ENCODE peak calls at places on chromosomes 3 and 15, in five cellular contexts. U is heart left ventricle, X is AG04450, B is psoas muscle, J is tibial artery. L is an unnamed sample.

GRCh38 chr3:129052675-129053074 is 7.9 kb upstream of the GP9 start:
- DNase-seq in B (no peak), J (no peak), X (no peak), U (peak), L (no peak)

GRCh38 chr3:171954644-171955365 is 84.6 kb upstream of the FNDC3B start:
- DNase-seq in J (no peak), X (no peak), U (no peak), B (no peak), L (no peak)

GRCh38 chr15:31399544-31400171 is 73.0 kb downstream of the KLF13 start:
- DNase-seq in U (no peak), X (no peak), J (no peak), B (no peak), L (no peak)

GRCh38 chr3:170565495-170565894 is 20.4 kb downstream of the SLC7A14 start:
- DNase-seq in U (no peak), B (no peak), X (no peak), J (no peak), L (no peak)

GRCh38 chr15:101111570-101112262 is 140.1 kb downstream of the CHSY1 start:
- DNase-seq in B (no peak), J (no peak), U (no peak), X (no peak), L (no peak)

GRCh38 chr15:45522931-45523331 is 376 bp upstream of the SLC30A4 start:
- DNase-seq in J (no peak), X (no peak), B (no peak), U (no peak), L (no peak)

GRCh38 chr3:46349484-46350261 is 4.2 kb upstream of the CCR2 start:
- DNase-seq in U (no peak), X (no peak), J (no peak), B (no peak), L (no peak)

GRCh38 chr3:13544293-13544831 is 4.6 kb upstream of the FBLN2 start:
- DNase-seq in U (no peak), B (peak), J (no peak), X (no peak), L (no peak)

GRCh38 chr15:40389824-40390595 is 7.5 kb downstream of the KNSTRN start:
- DNase-seq in U (no peak), B (no peak), X (no peak), J (no peak), L (no peak)

GRCh38 chr15:43187544-43188155 is 2.4 kb downstream of the CCNDBP1 start:
- DNase-seq in J (no peak), X (peak), B (no peak), U (no peak), L (no peak)

GRCh38 chr15:52259503-52259902 is 36.1 kb downstream of the MYO5C start:
- DNase-seq in J (no peak), X (no peak), U (no peak), B (no peak), L (no peak)

GRCh38 chr15:52256366-52256765 is 39.2 kb downstream of the MYO5C start:
- DNase-seq in B (peak), X (peak), U (peak), J (peak), L (peak)

GRCh38 chr15:52257734-52258062 is 37.9 kb downstream of the MYO5C start:
- DNase-seq in X (no peak), U (no peak), J (no peak), B (no peak), L (no peak)

GRCh38 chr15:52256930-52257733 is 38.5 kb downstream of the MYO5C start:
- DNase-seq in B (no peak), J (no peak), U (no peak), X (no peak), L (no peak)

DNA sequence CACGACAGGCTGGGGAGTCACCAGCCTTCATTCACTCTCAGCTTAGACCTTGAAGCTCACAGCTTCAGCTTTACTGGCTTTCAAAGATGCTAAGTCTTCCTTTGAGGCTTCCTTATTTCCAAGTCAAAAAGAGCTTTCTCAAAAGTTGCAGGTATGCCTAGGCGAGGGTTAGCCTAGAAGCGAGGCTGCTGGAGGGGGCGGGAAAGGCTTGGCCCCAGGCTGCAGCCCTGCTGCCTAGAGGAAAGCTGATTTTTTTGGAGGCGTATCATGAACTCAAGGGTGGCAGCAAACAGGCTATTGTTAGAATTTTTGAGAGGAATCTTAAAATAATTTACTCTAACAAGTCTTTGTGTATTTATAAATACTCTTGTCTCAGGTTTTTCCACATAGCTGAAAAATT is 37.1 kb downstream of the MYO5C start:
- DNase-seq in J (no peak), U (no peak), B (no peak), X (no peak), L (no peak)
- H3K27ac ChIP-seq in J (no peak), U (no peak), B (no peak), X (no peak), L (no peak)

DNA sequence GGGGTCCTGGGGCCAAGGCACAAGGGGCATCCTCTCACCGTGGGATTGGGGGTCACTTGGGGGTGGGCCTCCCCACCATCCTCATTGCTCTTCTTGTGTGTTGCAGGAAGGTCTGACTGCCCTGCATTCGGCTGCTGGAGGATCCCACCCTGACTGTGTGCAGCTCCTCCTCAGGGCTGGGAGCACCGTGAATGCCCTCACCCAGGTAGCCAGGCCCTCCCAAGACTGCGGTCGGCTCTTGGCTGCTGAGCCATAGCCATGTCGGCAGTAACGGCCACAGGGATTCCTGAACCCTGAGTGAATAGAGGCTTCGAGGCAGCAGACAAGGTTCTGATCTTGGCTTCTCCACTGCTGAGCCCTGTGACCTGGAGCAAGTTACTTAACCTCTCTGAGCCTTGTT is 19.7 kb downstream of the ANKDD1A start:
- DNase-seq in X (no peak), B (no peak), U (no peak), J (no peak), L (no peak)
- H3K4me3 ChIP-seq in X (no peak), B (no peak), U (no peak), J (no peak), L (no peak)

DNA sequence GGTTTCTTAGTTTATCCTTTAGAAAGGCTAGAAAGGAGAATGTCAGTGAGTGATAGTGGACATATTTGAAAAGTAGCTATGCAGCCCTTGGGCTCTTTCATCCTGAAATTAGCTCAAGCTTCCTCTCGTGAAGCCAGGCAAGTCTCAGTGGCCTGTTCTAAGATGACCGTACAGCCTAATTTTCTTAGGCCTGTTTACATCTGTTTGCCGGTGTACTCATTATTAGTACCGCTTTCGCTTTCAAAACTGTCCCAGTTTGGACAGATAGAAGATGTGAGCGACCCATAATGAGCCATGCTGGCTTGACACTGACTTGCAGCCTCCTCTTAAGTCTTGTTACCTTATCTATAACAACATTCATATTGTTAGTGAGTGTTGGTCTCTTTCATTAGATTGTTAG is 5.7 kb upstream of the ARL14 start:
- DNase-seq in B (no peak), X (no peak), J (no peak), U (no peak), L (no peak)
- H3K27ac ChIP-seq in B (no peak), X (no peak), J (no peak), U (no peak), L (no peak)

GRCh38 chr15:48205981-48206380 is at the start of gene SLC12A1:
- DNase-seq in J (no peak), B (no peak), X (no peak), U (no peak), L (no peak)
- H3K4me3 ChIP-seq in J (no peak), B (no peak), X (no peak), U (no peak), L (no peak)

L was measured in thoracic aorta.